ENCODE peak calls at places on chromosome 20, in six cellular contexts. Y, M, B, A, O and R are unnamed samples.

GRCh38 chr20:53869466-53870258 is 200.7 kb downstream of the BCAS1 start:
- DNase-seq in Y (peak), M (no peak), B (peak), A (peak), O (peak), R (peak)

GRCh38 chr20:56202493-56203077 is 45.9 kb upstream of the MC3R start:
- DNase-seq in Y (no peak), M (no peak), B (peak), A (peak), O (no peak), R (peak)

GRCh38 chr20:60121903-60122302 is 163.7 kb downstream of the CDH26 start:
- DNase-seq in Y (no peak), M (no peak), B (no peak), A (no peak), O (no peak), R (no peak)

GRCh38 chr20:15319444-15319843 is 982.0 kb upstream of the FLRT3 start:
- DNase-seq in Y (no peak), M (no peak), B (no peak), A (no peak), O (no peak), R (no peak)

GRCh38 chr20:58141496-58141895 is 87.0 kb downstream of the ANKRD60 start:
- DNase-seq in Y (no peak), M (no peak), B (no peak), A (no peak), O (no peak), R (no peak)

GRCh38 chr20:21117521-21117920 is 8.4 kb upstream of the KIZ start:
- DNase-seq in Y (no peak), M (no peak), B (no peak), A (no peak), O (no peak), R (no peak)

GRCh38 chr20:46087161-46087560 is 2.6 kb downstream of the NCOA5 start:
- DNase-seq in Y (no peak), M (no peak), B (no peak), A (peak), O (no peak), R (peak)

GRCh38 chr20:46215913-46216707 is 92.2 kb downstream of the CDH22 start:
- DNase-seq in Y (peak), M (peak), B (peak), A (peak), O (peak), R (no peak)

GRCh38 chr20:45948742-45949541 is 14.5 kb downstream of the PCIF1 start:
- DNase-seq in Y (no peak), M (no peak), B (no peak), A (no peak), O (no peak), R (no peak)

GRCh38 chr20:11080776-11081406 is 407.1 kb upstream of the JAG1 start:
- DNase-seq in Y (no peak), M (no peak), B (no peak), A (no peak), O (no peak), R (no peak)

GRCh38 chr20:40652426-40652825 is 36.6 kb downstream of the MAFB start:
- DNase-seq in Y (no peak), M (no peak), B (no peak), A (no peak), O (no peak), R (no peak)

GRCh38 chr20:59385461-59385860 is 85.0 kb downstream of the EDN3 start:
- DNase-seq in Y (no peak), M (peak), B (no peak), A (no peak), O (no peak), R (peak)

GRCh38 chr20:40326794-40327193 is 362.2 kb downstream of the MAFB start:
- DNase-seq in Y (no peak), M (no peak), B (no peak), A (no peak), O (no peak), R (no peak)

GRCh38 chr20:6975326-6975725 is 207.8 kb downstream of the BMP2 start:
- DNase-seq in Y (no peak), M (no peak), B (no peak), A (no peak), O (no peak), R (no peak)

GRCh38 chr20:6558361-6558760 is 209.1 kb upstream of the BMP2 start:
- DNase-seq in Y (no peak), M (no peak), B (no peak), A (peak), O (no peak), R (no peak)

GRCh38 chr20:58829531-58829941 is 21.2 kb downstream of the GNAS-AS1 start:
- DNase-seq in Y (no peak), M (no peak), B (no peak), A (no peak), O (no peak), R (no peak)

GRCh38 chr20:59663513-59663890 is 59.2 kb downstream of the PHACTR3 start:
- DNase-seq in Y (no peak), M (no peak), B (no peak), A (no peak), O (no peak), R (no peak)

GRCh38 chr20:31496761-31497295 is 17.4 kb upstream of the HM13 start:
- DNase-seq in Y (no peak), M (no peak), B (no peak), A (no peak), O (no peak), R (peak)

GRCh38 chr20:11851646-11852045 is 66.0 kb upstream of the BTBD3 start:
- DNase-seq in Y (no peak), M (no peak), B (no peak), A (no peak), O (no peak), R (no peak)

GRCh38 chr20:59819496-59820203 is 113.8 kb downstream of the SYCP2 start:
- DNase-seq in Y (no peak), M (no peak), B (peak), A (no peak), O (no peak), R (no peak)

GRCh38 chr20:42754713-42755112 is 435.0 kb downstream of the PTPRT start:
- DNase-seq in Y (no peak), M (no peak), B (no peak), A (no peak), O (no peak), R (no peak)

GRCh38 chr20:38751360-38751976 is 3.2 kb downstream of the ACTR5 start:
- DNase-seq in Y (peak), M (no peak), B (peak), A (peak), O (peak), R (peak)

GRCh38 chr20:33490934-33491656 is 1.2 kb downstream of the CBFA2T2 start:
- DNase-seq in Y (no peak), M (no peak), B (no peak), A (no peak), O (no peak), R (no peak)

GRCh38 chr20:39676857-39677351 is 714.8 kb downstream of the DHX35 start:
- DNase-seq in Y (no peak), M (no peak), B (no peak), A (no peak), O (no peak), R (peak)

GRCh38 chr20:34396408-34396807 is 33.3 kb downstream of the ITCH start:
- DNase-seq in Y (no peak), M (no peak), B (no peak), A (no peak), O (no peak), R (no peak)

GRCh38 chr20:22333885-22334545 is 250.4 kb downstream of the FOXA2 start:
- DNase-seq in Y (peak), M (peak), B (peak), A (peak), O (peak), R (peak)
- TF ChIP-seq JUND in Y (no peak), M (no peak), B (no peak), A (no peak), O (no peak), R (no peak)

GRCh38 chr20:44646023-44646640 is 5.4 kb downstream of the ADA start:
- DNase-seq in Y (no peak), M (no peak), B (no peak), A (no peak), O (no peak), R (no peak)

GRCh38 chr20:44643154-44643519 is 8.4 kb downstream of the ADA start:
- DNase-seq in Y (no peak), M (no peak), B (no peak), A (no peak), O (no peak), R (no peak)

GRCh38 chr20:44642203-44643153 is 9.0 kb downstream of the ADA start:
- DNase-seq in Y (no peak), M (peak), B (peak), A (peak), O (peak), R (peak)

GRCh38 chr20:44644384-44645131 is 6.9 kb downstream of the ADA start:
- DNase-seq in Y (no peak), M (no peak), B (no peak), A (no peak), O (no peak), R (no peak)

DNA sequence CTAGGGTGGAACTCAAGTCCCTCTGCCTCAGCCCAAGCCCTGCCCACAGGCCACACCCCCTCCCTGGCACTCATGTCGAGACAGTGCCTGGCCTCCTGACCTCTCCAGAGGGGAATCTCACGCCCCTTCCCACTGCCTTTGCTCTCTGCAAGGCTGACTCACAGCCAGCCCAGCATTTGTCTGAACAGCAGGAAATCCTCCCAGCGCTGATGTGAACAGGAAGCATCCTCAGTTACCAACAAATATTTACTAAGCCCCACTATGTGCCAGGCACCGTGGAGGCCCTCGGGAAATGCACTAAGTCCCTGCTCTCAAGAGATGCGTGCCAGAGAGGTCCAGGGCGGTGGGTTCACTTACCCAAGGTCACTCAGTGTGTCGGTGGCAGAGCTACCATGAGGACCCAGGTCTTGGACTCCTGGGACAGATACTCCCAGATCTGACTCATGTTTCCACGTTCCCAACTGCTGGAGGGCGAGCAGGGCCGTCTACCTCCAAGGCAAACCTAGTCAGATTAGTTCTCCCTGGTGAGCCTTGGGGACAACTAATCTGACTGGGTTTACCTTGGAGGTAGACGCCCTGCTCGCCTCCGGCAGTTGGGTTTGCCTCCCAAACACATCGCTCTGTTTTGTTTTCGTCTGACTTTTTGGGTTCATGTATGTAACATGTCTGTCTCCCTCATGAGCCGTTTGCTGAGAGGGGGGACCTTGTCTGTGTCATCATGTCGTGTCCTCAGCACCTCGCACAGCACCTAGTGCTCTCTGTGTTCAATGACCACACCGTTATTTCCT is 7.7 kb downstream of the ADA start:
- DNase-seq in Y (no peak), M (peak), B (no peak), A (peak), O (no peak), R (no peak)
- TF ChIP-seq JUND in Y (peak), M (no peak), B (no peak), A (no peak), O (no peak), R (no peak)

GRCh38 chr20:35716330-35716729 is 17.1 kb downstream of the ROMO1 start:
- DNase-seq in Y (no peak), M (no peak), B (no peak), A (no peak), O (no peak), R (no peak)
- TF ChIP-seq JUND in Y (no peak), M (no peak), B (no peak), A (no peak), O (no peak), R (no peak)

GRCh38 chr20:61762208-61762710 is 303.4 kb downstream of the TAF4 start:
- DNase-seq in Y (no peak), M (no peak), B (no peak), A (no peak), O (no peak), R (no peak)

GRCh38 chr20:61758556-61759200 is 307.0 kb downstream of the TAF4 start:
- DNase-seq in Y (no peak), M (no peak), B (no peak), A (no peak), O (no peak), R (no peak)

GRCh38 chr20:61761453-61762207 is 304.1 kb downstream of the TAF4 start:
- DNase-seq in Y (no peak), M (no peak), B (no peak), A (no peak), O (no peak), R (no peak)

GRCh38 chr20:61759286-61760065 is 306.2 kb downstream of the TAF4 start:
- DNase-seq in Y (no peak), M (no peak), B (no peak), A (no peak), O (no peak), R (no peak)

DNA sequence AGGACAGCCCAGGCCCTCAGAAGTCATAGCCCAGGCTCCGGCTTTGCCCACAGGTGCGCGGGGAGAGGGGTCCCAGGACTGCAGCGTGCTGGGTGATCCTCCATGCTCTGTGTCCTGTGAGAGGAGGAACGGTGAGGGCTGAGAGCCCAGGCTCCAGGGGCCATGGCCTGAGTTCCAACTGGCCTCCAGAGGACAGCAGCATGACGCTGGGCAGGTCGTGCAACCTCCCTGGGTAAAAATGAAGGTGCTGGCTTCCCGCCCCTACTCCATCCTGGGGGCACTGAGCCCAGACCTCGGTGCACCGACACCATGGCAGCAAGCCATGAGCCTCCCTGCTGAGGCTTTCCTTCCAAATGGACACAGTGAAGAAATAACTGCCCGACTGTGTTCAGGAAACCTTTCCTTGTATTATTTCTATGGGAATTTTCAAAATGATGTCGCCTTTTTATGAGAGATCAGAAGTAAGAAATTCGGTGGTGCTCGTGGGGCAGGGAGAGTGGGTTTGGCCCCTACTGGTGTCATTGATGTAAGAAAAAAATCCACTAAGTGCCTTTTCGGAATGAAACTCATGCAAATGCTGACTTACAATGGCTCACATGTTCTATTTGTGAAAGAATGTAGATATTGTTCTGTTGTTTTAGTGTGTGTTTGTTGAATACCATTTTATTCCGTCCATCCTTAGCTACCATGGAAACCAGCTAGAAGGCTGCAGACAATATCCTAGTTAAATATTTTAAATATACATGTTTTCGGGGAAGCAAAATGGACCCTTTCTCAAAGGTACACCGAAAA is 305.2 kb downstream of the TAF4 start:
- DNase-seq in Y (no peak), M (no peak), B (no peak), A (no peak), O (no peak), R (no peak)
- TF ChIP-seq JUND in Y (no peak), M (no peak), B (no peak), A (no peak), O (no peak), R (no peak)

GRCh38 chr20:2688041-2688591 is 4.5 kb upstream of the EBF4 start:
- DNase-seq in Y (peak), M (peak), B (peak), A (no peak), O (peak), R (peak)
- TF ChIP-seq JUND in Y (no peak), M (no peak), B (no peak), A (no peak), O (no peak), R (no peak)

DNA sequence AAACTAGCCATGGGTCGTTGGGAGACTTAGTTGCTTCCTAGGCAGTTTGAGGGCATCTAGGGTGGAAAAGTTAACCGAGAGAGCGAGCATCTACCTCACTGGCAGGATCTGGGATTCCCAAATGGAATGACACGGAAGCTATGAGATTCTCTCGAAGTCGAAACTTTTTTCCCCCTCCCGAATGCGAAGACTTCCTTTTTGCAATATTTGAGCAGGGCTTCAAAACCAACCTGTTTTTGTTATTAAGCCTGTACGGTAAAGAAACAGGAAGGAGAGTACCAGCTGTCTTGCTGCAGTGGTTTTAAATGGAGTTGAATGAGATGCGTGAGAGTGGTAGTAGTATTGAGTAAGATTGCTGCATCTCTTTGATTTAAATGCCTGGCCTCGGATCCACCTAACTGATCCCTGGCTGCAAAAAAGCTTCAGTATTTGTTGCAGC is 1.1 kb downstream of the NCOA3 start:
- DNase-seq in Y (no peak), M (no peak), B (peak), A (peak), O (no peak), R (peak)
- TF ChIP-seq JUND in Y (no peak), M (no peak), B (no peak), A (no peak), O (no peak), R (no peak)

GRCh38 chr20:51926670-51927305 is 124.5 kb upstream of the SALL4 start:
- DNase-seq in Y (no peak), M (no peak), B (no peak), A (no peak), O (no peak), R (no peak)
- TF ChIP-seq JUND in Y (no peak), M (no peak), B (no peak), A (no peak), O (no peak), R (no peak)

DNA sequence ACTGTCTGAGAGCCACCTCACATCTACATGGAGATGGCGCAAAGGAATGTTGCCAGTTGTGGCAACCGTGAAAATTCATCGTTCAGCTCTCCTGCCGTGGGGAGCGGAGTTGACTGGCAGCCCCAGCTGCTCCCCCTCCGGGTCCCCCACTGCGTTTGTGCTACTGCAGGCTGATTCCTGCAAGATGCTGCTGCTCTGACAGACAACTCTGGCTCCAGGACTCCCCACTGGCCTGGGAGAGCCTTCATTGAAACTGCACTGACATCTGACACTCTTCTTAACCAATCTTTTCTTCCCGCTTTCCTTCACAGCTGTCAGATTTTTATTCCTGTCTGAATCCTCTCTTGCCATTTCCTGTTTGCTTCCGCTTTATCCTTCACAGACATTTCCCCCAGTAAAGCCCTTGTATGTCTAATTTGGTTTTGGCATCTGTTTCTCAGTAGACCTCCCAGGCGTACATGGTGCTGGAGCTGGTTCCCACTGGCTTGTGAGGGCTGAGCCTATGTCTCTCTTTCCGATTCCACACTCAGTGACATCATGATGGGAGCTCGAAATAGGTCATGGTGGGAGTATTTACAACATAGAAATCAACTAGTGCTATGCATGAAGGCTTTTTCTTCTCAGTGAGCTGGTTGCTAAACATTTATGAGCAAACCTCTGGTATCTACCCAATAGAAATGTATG is 9.5 kb upstream of the ATRN start:
- DNase-seq in Y (no peak), M (peak), B (no peak), A (no peak), O (no peak), R (no peak)
- TF ChIP-seq JUND in Y (no peak), M (no peak), B (no peak), A (no peak), O (no peak), R (no peak)

DNA sequence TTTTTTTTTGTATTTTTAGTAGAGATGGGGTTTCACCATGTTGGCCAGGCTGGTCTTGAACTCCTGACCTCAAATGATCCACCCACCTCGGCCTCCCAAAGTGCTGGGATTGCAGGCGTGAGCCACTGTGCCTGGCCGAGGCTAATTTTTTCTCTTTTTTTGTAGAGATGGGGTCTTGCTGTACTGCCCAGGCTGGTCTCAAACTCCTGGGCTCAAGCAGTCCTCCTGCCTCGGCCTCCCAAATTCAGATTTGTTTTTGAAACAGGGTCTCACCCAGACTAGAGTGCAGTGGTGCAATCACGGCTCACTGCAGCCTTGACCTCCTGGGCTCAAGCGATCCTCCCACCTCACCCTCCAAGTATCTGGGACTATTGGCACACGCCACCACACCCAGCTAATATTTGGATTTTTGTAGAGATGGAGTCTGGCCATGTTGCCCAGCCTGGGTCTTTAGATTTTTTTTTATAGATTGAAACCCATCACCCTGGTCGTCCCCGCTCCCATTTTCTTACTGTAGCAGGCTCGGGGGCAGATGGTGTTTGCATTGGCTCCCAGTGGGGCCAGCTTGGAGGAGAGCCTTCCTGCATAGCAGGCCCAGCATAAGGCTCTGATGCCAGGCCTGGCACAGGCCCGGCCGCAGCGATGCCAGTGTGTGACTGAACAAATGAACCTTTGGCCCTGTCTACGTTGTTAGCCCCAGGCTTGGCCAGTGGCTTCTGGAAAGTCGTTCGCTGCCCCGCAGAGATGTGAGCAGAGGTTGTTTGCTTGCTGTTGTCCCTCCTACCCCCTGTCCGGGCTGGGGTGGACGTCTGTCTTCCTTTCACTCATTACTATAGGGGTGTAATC is 4.3 kb upstream of the MTG2 start:
- DNase-seq in Y (no peak), M (no peak), B (no peak), A (no peak), O (no peak), R (no peak)
- TF ChIP-seq JUND in Y (no peak), M (no peak), B (no peak), A (no peak), O (no peak), R (no peak)